ENCODE peak calls at places on chromosomes 6 and 20, in four cellular contexts. C, O, D and J are unnamed samples.

GRCh38 chr20:62019881-62020492 is 45.7 kb downstream of the TAF4 start:
- DNase-seq in C (no peak), O (no peak), D (no peak), J (no peak)

GRCh38 chr20:60255866-60256265 is 297.6 kb downstream of the CDH26 start:
- DNase-seq in C (peak; percentile 26), O (no peak), D (peak; percentile 7), J (no peak)

GRCh38 chr6:144855812-144856531 is 570.8 kb downstream of the UTRN start:
- DNase-seq in C (no peak), O (no peak), D (no peak), J (no peak)

GRCh38 chr6:83735461-83735860 is 26.6 kb upstream of the SNAP91 start:
- DNase-seq in C (no peak), O (no peak), D (no peak), J (no peak)

GRCh38 chr6:136007355-136007754 is 155.9 kb downstream of the PDE7B start:
- DNase-seq in C (no peak), O (no peak), D (no peak), J (no peak)

GRCh38 chr6:116371384-116372209 is 850 bp downstream of the DSE start:
- DNase-seq in C (peak; percentile 80), O (peak; percentile 56), D (peak; percentile 71), J (no peak)

GRCh38 chr6:138944412-138944811 is 43.6 kb downstream of the REPS1 start:
- DNase-seq in C (peak; percentile 57), O (no peak), D (peak; percentile 60), J (peak; percentile 41)

GRCh38 chr6:97947841-97948240 is 664.8 kb upstream of the MMS22L start:
- DNase-seq in C (peak; percentile 94), O (peak; percentile 71), D (peak; percentile 93), J (no peak)

GRCh38 chr6:92989656-92990055 is 429.7 kb downstream of the EPHA7 start:
- DNase-seq in C (peak; percentile 33), O (no peak), D (no peak), J (no peak)

GRCh38 chr6:108477034-108477433 is 83.7 kb upstream of the FOXO3 start:
- DNase-seq in C (no peak), O (no peak), D (no peak), J (no peak)

GRCh38 chr6:47379328-47379727 is 69.6 kb upstream of the TNFRSF21 start:
- DNase-seq in C (no peak), O (no peak), D (no peak), J (no peak)

GRCh38 chr20:20695250-20695816 is 17.1 kb downstream of the RALGAPA2 start:
- DNase-seq in C (peak; percentile 4), O (no peak), D (no peak), J (no peak)

GRCh38 chr6:170291271-170292110 is 613 bp upstream of the DLL1 start:
- DNase-seq in C (no peak), O (peak; percentile 57), D (no peak), J (no peak)

GRCh38 chr6:111759413-111759835 is 113.8 kb downstream of the FYN start:
- DNase-seq in C (no peak), O (no peak), D (no peak), J (no peak)

GRCh38 chr20:45904583-45905504 is 7.1 kb downstream of the PLTP start:
- DNase-seq in C (no peak), O (no peak), D (no peak), J (no peak)

GRCh38 chr6:137808191-137808590 is 58.9 kb upstream of the TNFAIP3 start:
- DNase-seq in C (peak; percentile 82), O (no peak), D (peak; percentile 79), J (no peak)

GRCh38 chr20:48352042-48352441 is 475.8 kb downstream of the PREX1 start:
- DNase-seq in C (no peak), O (no peak), D (no peak), J (no peak)

GRCh38 chr6:33490198-33490597 is 35.8 kb downstream of the ZBTB9 start:
- DNase-seq in C (peak; percentile 13), O (no peak), D (peak; percentile 8), J (no peak)

GRCh38 chr6:31186052-31186734 is 15.7 kb upstream of the POU5F1 start:
- DNase-seq in C (no peak), O (peak; percentile 85), D (no peak), J (no peak)

GRCh38 chr6:111985202-111985731 is 68.6 kb upstream of the CCN6 start:
- DNase-seq in C (peak; percentile 92), O (no peak), D (peak; percentile 82), J (no peak)

GRCh38 chr6:130366011-130366963 is at the start of gene TMEM200A:
- DNase-seq in C (peak; percentile 74), O (peak; percentile 30), D (peak; percentile 30), J (no peak)

GRCh38 chr6:107490568-107491058 is 696 bp downstream of the SOBP start:
- DNase-seq in C (no peak), O (no peak), D (no peak), J (no peak)

GRCh38 chr6:26363882-26364825 is 844 bp upstream of the BTN3A2 start:
- DNase-seq in C (peak; percentile 25), O (no peak), D (peak; percentile 19), J (no peak)

GRCh38 chr6:81171991-81172740 is 580.3 kb downstream of the TENT5A start:
- DNase-seq in C (peak; percentile 36), O (no peak), D (no peak), J (no peak)

GRCh38 chr6:32843321-32843978 is 397 bp downstream of the PSMB8 start:
- DNase-seq in C (no peak), O (no peak), D (peak; percentile 13), J (no peak)

GRCh38 chr20:23018432-23018831 is 16.7 kb upstream of the SSTR4 start:
- DNase-seq in C (no peak), O (no peak), D (no peak), J (no peak)

GRCh38 chr20:61744691-61745396 is 320.8 kb downstream of the TAF4 start:
- DNase-seq in C (peak; percentile 32), O (no peak), D (peak; percentile 34), J (no peak)

GRCh38 chr20:2706688-2707352 is 14.2 kb downstream of the EBF4 start:
- DNase-seq in C (no peak), O (no peak), D (no peak), J (no peak)

GRCh38 chr20:62330576-62331317 is 27.9 kb downstream of the ADRM1 start:
- DNase-seq in C (no peak), O (no peak), D (no peak), J (no peak)

GRCh38 chr6:475341-475740 is 83.8 kb downstream of the IRF4 start:
- DNase-seq in C (no peak), O (no peak), D (no peak), J (no peak)